ENCODE peak calls at places on chromosomes 4 and X, in four cellular contexts. E, I, S and C are unnamed samples.

GRCh38 chr4:1368421-1369090 is 21.5 kb downstream of the UVSSA start:
- DNase-seq in E (peak), I (no peak), S (no peak), C (no peak)

GRCh38 chrX:17622331-17622730 is 115.0 kb upstream of the SCML1 start:
- DNase-seq in E (no peak), I (no peak), S (no peak), C (no peak)

GRCh38 chr4:177660223-177660622 is 218.0 kb upstream of the AGA start:
- DNase-seq in E (no peak), I (no peak), S (no peak), C (no peak)

GRCh38 chr4:82721819-82722423 is 76.7 kb downstream of the SCD5 start:
- DNase-seq in E (no peak), I (peak), S (peak), C (no peak)

GRCh38 chr4:2281575-2282343 is 19.9 kb upstream of the MXD4 start:
- DNase-seq in E (peak), I (no peak), S (no peak), C (no peak)

GRCh38 chr4:135408109-135408508 is 1206.5 kb upstream of the PABPC4L start:
- DNase-seq in E (no peak), I (no peak), S (no peak), C (no peak)

GRCh38 chr4:85423414-85423813 is 51.5 kb upstream of the ARHGAP24 start:
- DNase-seq in E (no peak), I (no peak), S (no peak), C (no peak)

GRCh38 chrX:153782324-153782723 is 1.5 kb downstream of the SRPK3 start:
- DNase-seq in E (no peak), I (no peak), S (no peak), C (no peak)

GRCh38 chrX:147476008-147476407 is 435.7 kb upstream of the FMR1 start:
- DNase-seq in E (no peak), I (no peak), S (no peak), C (no peak)

GRCh38 chrX:41960142-41960541 is 36.8 kb upstream of the CASK start:
- DNase-seq in E (no peak), I (no peak), S (no peak), C (no peak)

GRCh38 chr4:139537292-139537691 is 18.7 kb downstream of the SETD7 start:
- DNase-seq in E (no peak), I (no peak), S (no peak), C (no peak)

GRCh38 chr4:76434901-76435688 is at the start of gene SHROOM3:
- DNase-seq in E (no peak), I (no peak), S (no peak), C (no peak)

GRCh38 chr4:15853345-15853744 is 75.2 kb downstream of the CD38 start:
- DNase-seq in E (no peak), I (no peak), S (no peak), C (no peak)

GRCh38 chrX:152958047-152958446 is 35.9 kb downstream of the PNMA5 start:
- DNase-seq in E (no peak), I (no peak), S (no peak), C (no peak)

GRCh38 chr4:93731448-93731847 is 97.1 kb upstream of the ATOH1 start:
- DNase-seq in E (no peak), I (peak), S (no peak), C (no peak)

GRCh38 chr4:16227462-16227868 is 1.2 kb upstream of the TAPT1 start:
- DNase-seq in E (peak), I (peak), S (peak), C (peak)

GRCh38 chr4:77065382-77065781 is 10.4 kb downstream of the CCNI start:
- DNase-seq in E (no peak), I (peak), S (no peak), C (no peak)

GRCh38 chrX:45134303-45134702 is 66.4 kb downstream of the DIPK2B start:
- DNase-seq in E (no peak), I (no peak), S (no peak), C (no peak)

GRCh38 chr4:20026456-20026855 is 225.2 kb upstream of the SLIT2 start:
- DNase-seq in E (no peak), I (peak), S (no peak), C (no peak)

GRCh38 chr4:156303708-156304107 is 350.0 kb upstream of the CTSO start:
- DNase-seq in E (no peak), I (no peak), S (no peak), C (no peak)

GRCh38 chrX:31527455-31528126 is 455.8 kb upstream of the FTHL17 start:
- DNase-seq in E (no peak), I (no peak), S (peak), C (no peak)

GRCh38 chr4:150244600-150244999 is 166.4 kb downstream of the DCLK2 start:
- DNase-seq in E (no peak), I (peak), S (no peak), C (peak)

GRCh38 chr4:5863461-5864113 is 29.3 kb downstream of the CRMP1 start:
- DNase-seq in E (no peak), I (peak), S (peak), C (peak)

GRCh38 chrX:30301977-30302376 is 7.2 kb downstream of the NR0B1 start:
- DNase-seq in E (no peak), I (peak), S (no peak), C (no peak)

GRCh38 chr4:136967069-136967468 is 565.2 kb downstream of the PCDH18 start:
- DNase-seq in E (no peak), I (no peak), S (no peak), C (no peak)

GRCh38 chr4:150820409-150820808 is 194.7 kb downstream of the LRBA start:
- DNase-seq in E (no peak), I (no peak), S (no peak), C (no peak)

GRCh38 chr4:108342325-108342986 is 173.7 kb upstream of the LEF1 start:
- DNase-seq in E (no peak), I (no peak), S (no peak), C (no peak)

GRCh38 chr4:97073194-97073593 is 1070.1 kb downstream of the STPG2 start:
- DNase-seq in E (no peak), I (no peak), S (no peak), C (no peak)

GRCh38 chrX:135095715-135096114 is 24.6 kb downstream of the ETDB start:
- DNase-seq in E (no peak), I (no peak), S (no peak), C (no peak)

GRCh38 chrX:135094726-135095125 is 25.6 kb downstream of the ETDB start:
- DNase-seq in E (no peak), I (no peak), S (no peak), C (no peak)

GRCh38 chrX:135099493-135099783 is 20.9 kb downstream of the ETDB start:
- DNase-seq in E (no peak), I (no peak), S (no peak), C (no peak)
- H3K4me3 ChIP-seq in E (no peak), I (no peak), S (no peak), C (no peak)

GRCh38 chr4:142846105-142846728 is at the start of gene INPP4B:
- DNase-seq in E (peak), I (peak), S (peak), C (no peak)

GRCh38 chr4:142844782-142845181 is 1.3 kb downstream of the INPP4B start:
- DNase-seq in E (no peak), I (no peak), S (no peak), C (no peak)

GRCh38 chr4:142845293-142846070 is 619 bp downstream of the INPP4B start:
- DNase-seq in E (peak), I (no peak), S (peak), C (no peak)

GRCh38 chr4:142850478-142850877 is 4.4 kb upstream of the INPP4B start:
- DNase-seq in E (no peak), I (no peak), S (no peak), C (no peak)

DNA sequence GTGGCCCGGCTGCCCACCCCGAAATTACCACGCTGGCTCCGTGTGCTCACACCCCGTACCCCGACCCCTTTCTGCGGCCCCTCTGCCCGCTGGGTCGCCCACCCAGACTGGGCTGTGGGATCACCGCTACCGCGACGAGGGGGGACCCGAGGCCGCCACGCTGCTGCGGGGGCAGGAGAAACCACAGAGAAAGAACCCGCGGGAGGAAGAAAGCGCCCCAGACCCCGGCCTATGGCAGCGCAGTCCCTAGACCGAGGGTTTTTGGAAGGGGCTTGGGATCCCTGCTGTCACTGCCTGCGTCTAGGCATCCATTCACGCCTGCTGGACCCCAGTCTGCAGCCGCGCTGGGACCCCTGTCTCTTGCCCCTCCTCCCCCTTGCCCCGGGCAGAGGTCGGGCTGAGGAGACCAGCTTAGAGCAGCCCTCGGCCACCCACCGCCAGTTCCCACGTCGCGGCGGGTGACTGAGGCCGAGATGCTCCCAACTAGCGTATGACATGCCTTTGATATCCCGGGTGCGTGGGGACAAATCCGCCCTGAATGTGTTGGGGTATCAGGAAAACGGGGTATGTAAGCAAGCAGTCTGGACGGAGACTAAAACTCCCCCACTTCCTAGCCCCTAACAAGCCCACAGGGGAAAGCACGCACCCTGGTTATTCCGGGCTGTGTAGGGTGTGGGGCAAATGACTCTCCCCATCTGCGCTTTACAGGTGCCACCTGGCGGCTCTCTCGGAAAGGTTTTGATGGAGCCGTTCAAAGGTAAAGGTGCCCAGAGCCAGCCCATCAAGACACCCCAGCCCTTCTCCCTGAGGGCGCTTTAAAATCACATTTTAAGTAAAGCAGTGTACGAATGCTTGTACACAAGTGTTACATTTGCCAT is 867 bp upstream of the INPP4B start:
- DNase-seq in E (peak), I (no peak), S (peak), C (no peak)
- H3K27ac ChIP-seq in E (no peak), I (peak), S (no peak), C (no peak)

DNA sequence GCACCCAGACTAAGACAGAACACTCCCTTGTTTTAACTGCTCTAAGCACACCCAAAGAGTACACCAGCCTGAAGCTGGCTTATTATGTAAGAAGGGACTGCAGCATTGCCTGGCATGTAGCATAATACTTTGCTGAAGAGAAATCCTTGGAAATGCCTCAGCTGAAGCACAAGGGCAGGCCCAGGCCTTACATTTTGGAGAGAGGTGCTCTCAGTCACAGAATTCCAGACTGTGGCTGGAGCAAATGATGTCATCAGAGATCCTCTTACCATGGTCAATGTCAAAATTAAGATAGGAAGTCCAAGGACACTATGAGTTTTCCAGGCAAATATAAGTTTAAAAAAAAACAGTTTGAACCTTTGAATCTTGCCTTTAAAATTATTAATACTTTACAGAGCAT is 14.8 kb downstream of the ARHGEF6 start:
- DNase-seq in E (no peak), I (no peak), S (no peak), C (no peak)
- H3K4me3 ChIP-seq in E (no peak), I (no peak), S (no peak), C (no peak)

DNA sequence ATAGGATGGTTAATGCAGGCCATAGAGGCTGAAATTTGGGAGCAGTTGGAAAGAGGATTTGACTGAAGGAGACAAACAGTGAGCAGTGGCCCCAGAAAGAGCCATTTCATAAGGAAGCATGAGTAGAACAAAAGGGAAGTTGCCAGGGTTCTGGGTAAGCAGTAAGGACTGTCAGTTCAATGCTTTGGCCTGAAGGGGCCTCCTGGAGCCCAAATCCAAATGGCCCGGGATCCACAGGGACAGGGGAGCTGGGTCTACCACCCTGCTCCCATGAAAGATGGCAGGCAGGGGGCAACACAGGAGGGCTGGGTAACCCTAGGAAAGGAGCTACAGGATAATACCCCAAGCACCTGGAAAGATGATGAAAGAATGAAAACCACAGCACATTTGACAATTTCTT is 4.1 kb upstream of the INTS6L start:
- DNase-seq in E (no peak), I (no peak), S (no peak), C (no peak)
- H3K27ac ChIP-seq in E (no peak), I (no peak), S (no peak), C (no peak)

GRCh38 chrX:25015486-25016360 is at the start of gene ARX:
- DNase-seq in E (peak), I (peak), S (peak), C (no peak)
- H3K4me3 ChIP-seq in E (no peak), I (no peak), S (no peak), C (no peak)

DNA sequence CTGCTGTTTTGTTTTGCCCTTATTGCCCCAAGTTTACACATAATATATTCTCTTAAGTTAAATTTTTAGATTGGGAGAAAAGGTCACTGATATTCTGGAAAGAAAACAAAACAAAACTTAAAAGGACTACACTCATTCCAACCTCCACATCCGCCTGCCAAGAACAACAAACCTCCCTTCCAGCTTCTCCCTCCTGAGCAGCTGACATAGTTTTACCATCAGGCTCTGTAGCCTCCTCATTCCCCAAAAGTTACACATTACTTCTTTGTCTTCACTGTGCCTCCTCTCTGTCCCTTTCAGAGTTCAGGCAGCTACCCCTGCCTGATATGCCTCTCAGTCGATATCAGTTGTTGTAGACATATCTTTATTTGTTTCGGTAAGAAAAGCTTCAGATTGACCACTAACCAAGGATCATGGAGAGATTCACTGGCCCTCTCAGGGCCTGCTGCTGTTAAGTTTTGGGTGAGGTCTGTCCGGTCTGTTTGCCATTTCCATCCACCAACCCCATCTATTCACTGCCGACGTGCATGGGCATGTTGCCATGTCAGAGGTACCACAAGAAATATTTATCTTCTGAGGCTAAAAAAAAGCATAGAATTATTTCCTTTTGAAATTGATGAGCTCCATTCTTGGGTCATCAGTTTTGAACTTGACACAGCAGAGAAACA is 164.1 kb downstream of the GASK1B start:
- DNase-seq in E (peak), I (peak), S (peak), C (peak)
- H3K27ac ChIP-seq in E (no peak), I (peak), S (peak), C (no peak)

DNA sequence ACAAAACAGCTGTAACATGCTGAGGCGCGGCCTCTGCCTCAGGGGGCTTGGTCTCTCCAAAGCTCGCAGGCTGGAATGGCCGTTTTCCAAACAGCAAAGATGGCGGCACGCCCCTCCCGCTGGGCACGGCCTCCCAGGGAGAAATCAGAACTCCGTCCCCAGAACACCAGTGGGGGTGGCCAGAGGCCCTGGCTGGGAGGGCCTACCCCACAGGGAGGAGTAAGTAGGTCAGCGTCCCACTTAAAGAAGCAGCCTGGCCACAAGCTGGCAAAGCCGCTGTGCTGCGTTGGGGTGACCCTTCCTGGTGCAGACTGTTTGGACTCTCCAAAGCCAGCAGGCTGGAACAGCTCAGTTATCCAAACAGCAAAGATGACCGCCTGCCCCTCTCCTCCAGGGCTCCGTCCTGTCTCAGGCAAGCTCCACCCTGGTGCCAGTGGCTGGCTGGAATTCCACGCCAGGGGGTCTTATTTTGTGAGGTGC is 862.8 kb downstream of the TRIML1 start:
- DNase-seq in E (no peak), I (no peak), S (no peak), C (no peak)
- H3K4me3 ChIP-seq in E (no peak), I (no peak), S (no peak), C (no peak)